ENCODE peak calls at places on chromosome 16, in eight cellular contexts. Z is GM23248, O is neural progenitor cell, E is HCT116, R is MM.1S, V is GM23338, F is SK-N-SH, J is OCI-LY7. M is an unnamed sample.

GRCh38 chr16:69861276-69862030 is 89.7 kb upstream of the CLEC18A start:
- DNase-seq in V (no peak), R (no peak), Z (peak; percentile 68), O (no peak), F (no peak), E (no peak), J (no peak), M (no peak)

GRCh38 chr16:7270006-7270405 is 62.6 kb upstream of the RBFOX1 start:
- DNase-seq in V (no peak), E (no peak), F (no peak), O (no peak), J (no peak), R (no peak), Z (no peak), M (no peak)

GRCh38 chr16:72815348-72816318 is 232.3 kb downstream of the ZFHX3 start:
- DNase-seq in R (no peak), J (no peak), V (no peak), F (no peak), O (no peak), Z (no peak), E (no peak), M (no peak)

GRCh38 chr16:14399397-14400284 is 230.4 kb downstream of the PARN start:
- DNase-seq in R (peak; percentile 33), Z (peak; percentile 74), J (no peak), E (peak; percentile 48), F (no peak), O (peak; percentile 24), V (peak; percentile 9), M (peak; percentile 67)

GRCh38 chr16:9521749-9522370 is 430.4 kb downstream of the HAPSTR1 start:
- DNase-seq in O (peak; percentile 26), Z (no peak), E (no peak), V (no peak), F (no peak), J (no peak), R (no peak), M (no peak)

GRCh38 chr16:81697321-81697885 is 81.7 kb upstream of the PLCG2 start:
- DNase-seq in R (peak; percentile 31), O (peak; percentile 65), F (peak; percentile 61), V (peak; percentile 81), Z (peak; percentile 60), E (peak; percentile 51), J (peak; percentile 31), M (peak; percentile 51)

GRCh38 chr16:17070882-17071592 is 399.7 kb downstream of the XYLT1 start:
- DNase-seq in E (no peak), R (peak; percentile 93), V (peak; percentile 79), F (no peak), J (peak; percentile 81), O (peak; percentile 57), Z (peak; percentile 33), M (no peak)

GRCh38 chr16:87305505-87306391 is 11.4 kb downstream of the C16orf95 start:
- DNase-seq in R (no peak), V (peak; percentile 56), F (no peak), E (no peak), O (peak; percentile 28), Z (peak; percentile 35), J (no peak), M (no peak)

DNA sequence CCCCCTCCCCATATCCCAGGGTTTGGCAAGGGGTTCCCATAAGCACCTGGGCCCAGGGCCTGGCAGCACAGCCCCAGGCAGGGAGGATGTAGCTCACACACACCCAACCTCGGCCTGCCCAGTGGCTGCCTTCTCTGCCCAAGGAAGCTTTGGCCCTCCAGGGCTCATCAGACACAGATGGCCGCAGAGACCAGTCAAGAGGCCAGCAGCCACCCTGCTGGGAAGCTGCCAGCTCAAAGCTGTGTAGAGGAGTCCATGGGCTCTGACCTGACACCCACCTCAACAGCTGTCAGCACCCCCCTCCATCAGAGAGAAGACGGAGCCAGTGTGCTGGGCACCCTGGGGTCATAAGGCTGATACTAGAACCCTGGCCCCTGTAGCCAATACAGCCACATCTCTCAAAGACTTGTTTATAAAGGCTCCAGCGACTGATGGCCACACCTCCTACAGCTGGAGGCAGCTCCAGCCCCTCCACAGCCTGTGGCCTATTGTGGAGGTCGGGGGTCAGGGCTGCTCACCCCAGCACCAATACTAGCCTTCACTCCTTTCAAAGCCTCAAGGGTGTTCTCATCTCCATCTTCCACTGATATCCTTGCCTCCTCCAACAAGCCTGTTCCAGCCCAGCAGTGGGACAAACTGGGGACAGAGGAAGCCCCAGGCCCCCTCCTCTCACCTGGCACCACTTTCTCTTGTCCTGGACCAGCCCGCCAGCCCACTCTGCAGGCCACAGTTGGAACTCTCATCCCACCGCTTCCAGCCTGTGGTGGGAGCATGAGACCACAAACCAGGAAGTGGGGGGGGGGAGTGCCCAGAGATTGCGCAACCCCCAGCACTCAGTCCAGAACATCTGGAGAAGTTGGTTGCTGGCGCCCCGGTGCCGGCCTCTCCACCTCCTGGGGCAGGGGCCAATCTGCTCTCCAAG is 2.2 kb upstream of the MPG start:
- DNase-seq in J (peak; percentile 33), E (no peak), V (peak; percentile 70), F (peak; percentile 63), O (peak; percentile 54), R (no peak), Z (peak; percentile 88), M (no peak)
- TF ChIP-seq EZH2phosphoT487 in J (no peak), E (no peak), V (no peak), F (no peak), O (no peak), R (no peak), Z (no peak), M (no peak)

GRCh38 chr16:73915939-73916451 is 380.6 kb upstream of the PSMD7 start:
- DNase-seq in J (no peak), R (no peak), V (no peak), Z (no peak), O (no peak), E (no peak), F (no peak), M (no peak)

GRCh38 chr16:73916839-73917594 is 379.6 kb upstream of the PSMD7 start:
- DNase-seq in R (no peak), J (no peak), V (no peak), F (no peak), O (no peak), E (no peak), Z (no peak), M (no peak)

DNA sequence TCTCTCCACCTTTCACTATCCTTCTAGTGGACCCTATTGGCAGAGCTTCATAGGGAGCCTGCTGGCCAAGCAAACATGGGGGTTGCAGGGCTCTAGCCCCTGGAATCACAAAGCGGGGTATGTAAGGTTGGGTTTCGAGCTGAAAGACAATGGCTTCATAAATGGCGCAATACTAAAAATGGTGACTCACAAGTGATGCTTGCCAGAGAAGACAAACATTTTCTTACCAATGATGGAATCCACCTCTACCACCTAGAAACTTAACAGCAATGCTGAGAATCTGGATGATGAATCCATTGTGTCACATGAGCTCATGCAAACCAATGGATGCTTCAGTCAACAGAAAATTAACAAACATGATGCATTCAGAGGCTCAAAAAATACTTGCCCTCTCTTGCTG is 375.3 kb upstream of the PSMD7 start:
- DNase-seq in R (no peak), O (no peak), V (no peak), J (no peak), E (no peak), F (no peak), Z (peak; percentile 0), M (no peak)
- H3K4me3 ChIP-seq in R (no peak overlapping the region), O (no peak overlapping the region), V (no peak overlapping the region), J (no peak overlapping the region), E (no peak overlapping the region), F (no peak overlapping the region), Z (no peak overlapping the region), M (no peak overlapping the region)

GRCh38 chr16:29683543-29684090 is 4.6 kb downstream of the QPRT start:
- DNase-seq in V (no peak), F (no peak), Z (no peak), O (no peak), J (no peak), R (no peak), E (no peak), M (no peak)
- TF ChIP-seq EZH2phosphoT487 in V (no peak), F (no peak), Z (no peak), O (no peak), J (no peak), R (no peak), E (no peak), M (no peak)

GRCh38 chr16:56607675-56608042 is 725 bp upstream of the MT2A start:
- DNase-seq in J (no peak), V (no peak), F (no peak), R (no peak), Z (no peak), O (no peak), E (no peak), M (no peak)

GRCh38 chr16:56606688-56607618 is 1.4 kb upstream of the MT2A start:
- DNase-seq in O (no peak), J (no peak), E (peak; percentile 75), F (no peak), Z (peak; percentile 98), V (peak; percentile 40), R (no peak), M (peak; percentile 95)

GRCh38 chr16:56605475-56605874 is 2.9 kb upstream of the MT2A start:
- DNase-seq in V (no peak), Z (no peak), E (no peak), O (no peak), R (no peak), J (no peak), F (no peak), M (no peak)

GRCh38 chr16:56604966-56605365 is 3.4 kb upstream of the MT2A start:
- DNase-seq in R (no peak), Z (no peak), F (no peak), E (no peak), V (no peak), O (no peak), J (no peak), M (no peak)

GRCh38 chr16:56606071-56606687 is 2.2 kb upstream of the MT2A start:
- DNase-seq in R (no peak), V (no peak), J (no peak), Z (peak; percentile 89), F (no peak), E (peak; percentile 48), O (no peak), M (peak; percentile 85)
- H3K4me3 ChIP-seq in R (no peak overlapping the region), V (no peak overlapping the region), J (no peak overlapping the region), Z (peak overlapping the region; percentile 95), F (no peak overlapping the region), E (no peak overlapping the region), O (no peak overlapping the region), M (no peak overlapping the region)

GRCh38 chr16:30113031-30113710 is at the start of gene GDPD3:
- DNase-seq in V (no peak), O (peak; percentile 39), E (no peak), F (no peak), J (no peak), R (no peak), Z (peak; percentile 44), M (peak; percentile 33)
- TF ChIP-seq EZH2phosphoT487 in V (no peak), O (no peak), E (no peak), F (no peak), J (no peak), R (no peak), Z (no peak), M (no peak)

DNA sequence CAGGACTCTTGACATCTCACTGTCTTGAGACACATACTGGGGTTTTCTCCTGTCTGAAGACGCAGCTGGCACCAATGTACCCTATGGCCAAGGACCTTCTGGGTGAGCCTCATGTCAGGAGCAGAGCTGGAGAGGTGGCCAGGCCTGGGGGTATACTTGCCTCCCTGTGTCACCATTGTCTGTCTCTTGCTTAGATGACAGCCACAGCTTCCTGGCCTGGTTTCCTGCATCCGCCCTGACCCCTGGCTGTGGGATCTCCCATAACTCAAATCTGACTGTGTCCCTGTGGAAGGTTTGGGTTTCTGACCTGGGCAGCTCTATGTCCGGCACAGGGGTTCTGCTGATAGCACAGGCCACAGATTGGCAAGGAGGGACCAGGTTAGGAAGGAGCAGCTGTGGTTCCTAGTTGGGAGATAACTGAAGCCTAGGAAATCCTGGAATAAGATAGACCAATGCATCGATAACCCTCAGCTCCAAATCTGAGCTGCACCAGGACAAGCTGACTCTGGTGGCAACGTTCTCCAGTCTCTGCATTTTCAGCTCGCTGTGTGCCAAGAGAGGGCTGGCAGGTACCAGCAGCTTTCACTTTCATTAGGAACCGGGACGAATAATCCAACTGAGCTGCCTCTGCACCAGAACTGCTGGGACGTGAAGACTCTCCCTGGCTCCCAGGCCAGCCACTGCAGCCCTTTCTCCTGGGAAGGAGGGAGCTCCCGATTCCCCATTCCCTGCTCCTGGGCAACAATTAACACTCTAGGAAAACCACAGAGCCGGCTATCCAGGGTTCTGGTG is 5.0 kb downstream of the DEXI start:
- DNase-seq in E (no peak), R (no peak), J (no peak), Z (peak; percentile 34), V (no peak), O (no peak), F (no peak), M (no peak)
- H3K4me3 ChIP-seq in E (no peak overlapping the region), R (no peak overlapping the region), J (no peak overlapping the region), Z (peak overlapping the region; percentile 43), V (no peak overlapping the region), O (no peak overlapping the region), F (no peak overlapping the region), M (no peak overlapping the region)

M was measured in PC-3.